ENCODE peak calls at places on chromosomes 2 and 18, in five cellular contexts. B, U, X, E and N are unnamed samples.

GRCh38 chr2:96146151-96146880 is 1.1 kb upstream of the DUSP2 start:
- DNase-seq in B (no peak), U (no peak), X (peak), E (no peak), N (no peak)

GRCh38 chr2:23363831-23364230 is 21.1 kb upstream of the KLHL29 start:
- DNase-seq in B (no peak), U (no peak), X (no peak), E (no peak), N (no peak)

GRCh38 chr2:239222346-239223028 is 178.3 kb downstream of the HDAC4 start:
- DNase-seq in B (no peak), U (no peak), X (no peak), E (no peak), N (no peak)

GRCh38 chr18:32769242-32770180 is 3.3 kb downstream of the KLHL14 start:
- DNase-seq in B (peak), U (no peak), X (peak), E (no peak), N (no peak)

GRCh38 chr2:181058378-181059269 is 78.2 kb downstream of the UBE2E3 start:
- DNase-seq in B (no peak), U (no peak), X (no peak), E (no peak), N (no peak)

GRCh38 chr2:162073776-162074578 is at the start of gene DPP4:
- DNase-seq in B (peak), U (peak), X (peak), E (peak), N (no peak)

GRCh38 chr2:10408649-10409579 is 39.2 kb downstream of the ODC1 start:
- DNase-seq in B (peak), U (peak), X (peak), E (peak), N (no peak)

GRCh38 chr2:74092236-74092635 is 55.5 kb downstream of the BOLA3 start:
- DNase-seq in B (no peak), U (no peak), X (no peak), E (no peak), N (no peak)

GRCh38 chr2:173922068-173922467 is 43.1 kb downstream of the SP3 start:
- DNase-seq in B (no peak), U (no peak), X (no peak), E (no peak), N (no peak)

GRCh38 chr2:66888791-66889631 is 454.1 kb downstream of the MEIS1 start:
- DNase-seq in B (no peak), U (peak), X (no peak), E (no peak), N (peak)